ENCODE peak calls at places on chromosomes 16 and 17, in nine cellular contexts. T is lower lobe of right lung; C is CD4-positive, alpha-beta T cell; O is WERI-Rb-1; Q is OCI-LY7; U is transverse colon; R is pancreas; B is GM23338; X is stomach. S is an unnamed sample.

GRCh38 chr17:6643460-6644125 is 2.7 kb downstream of the TXNDC17 start:
- DNase-seq in U (no peak), O (no peak), X (no peak), T (no peak), R (no peak), Q (no peak), C (no peak), B (no peak), S (peak)

GRCh38 chr17:74271902-74272563 is 2.0 kb upstream of the DNAI2 start:
- DNase-seq in R (no peak), B (no peak), X (no peak), U (no peak), C (no peak), Q (no peak), O (no peak), T (peak), S (no peak)

GRCh38 chr17:10172241-10172741 is 26.1 kb downstream of the GAS7 start:
- DNase-seq in U (no peak), O (no peak), C (no peak), B (no peak), T (no peak), Q (no peak), R (no peak), X (no peak), S (no peak)

GRCh38 chr16:75421820-75422126 is 11.5 kb downstream of the CFDP1 start:
- DNase-seq in X (no peak), Q (no peak), R (no peak), B (no peak), U (no peak), C (no peak), T (no peak), O (no peak), S (no peak)

GRCh38 chr17:67575325-67575724 is 142.4 kb upstream of the NOL11 start:
- DNase-seq in T (no peak), B (no peak), Q (no peak), X (no peak), U (peak), C (no peak), R (no peak), O (peak), S (no peak)

GRCh38 chr17:74639704-74640142 is 16.2 kb upstream of the CD300E start:
- DNase-seq in C (no peak), O (no peak), B (no peak), Q (peak), U (no peak), X (no peak), R (no peak), T (peak), S (no peak)

GRCh38 chr16:54443352-54443751 is 156.8 kb upstream of the IRX3 start:
- DNase-seq in R (no peak), U (no peak), B (no peak), C (no peak), T (no peak), O (no peak), Q (no peak), X (no peak), S (no peak)

GRCh38 chr16:63617990-63618763 is 1503.7 kb downstream of the CDH11 start:
- DNase-seq in C (no peak), U (no peak), O (peak), T (no peak), Q (no peak), X (no peak), B (peak), R (peak), S (no peak)

GRCh38 chr16:56742030-56742984 is 12.4 kb downstream of the NUP93 start:
- DNase-seq in O (no peak), C (no peak), B (no peak), U (no peak), X (no peak), T (no peak), Q (no peak), R (no peak), S (peak)

GRCh38 chr16:28092721-28093382 is 29.3 kb upstream of the GSG1L start:
- DNase-seq in Q (no peak), B (peak), C (no peak), U (no peak), X (no peak), O (no peak), R (no peak), T (peak), S (no peak)

GRCh38 chr16:20774703-20775362 is 11.0 kb downstream of the ACSM3 start:
- DNase-seq in U (peak), R (peak), O (peak), X (peak), B (peak), T (peak), C (peak), Q (peak), S (peak)
- TF ChIP-seq CTCF in U (peak), R (peak), O (peak), X (peak), B (peak), T (peak), C (peak), Q (peak), S (peak)

GRCh38 chr17:11240041-11240801 is 792 bp upstream of the SHISA6 start:
- DNase-seq in O (peak), B (peak), T (no peak), C (no peak), U (peak), Q (no peak), R (peak), X (peak), S (no peak)
- TF ChIP-seq CTCF in O (peak), B (no peak), T (no peak), C (no peak), U (no peak), Q (no peak), R (no peak), X (no peak), S (no peak)

GRCh38 chr17:63222655-63223054 is 223.5 kb downstream of the CYB561 start:
- DNase-seq in T (no peak), B (peak), O (no peak), Q (no peak), C (no peak), X (no peak), U (no peak), R (no peak), S (no peak)
- TF ChIP-seq CTCF in T (no peak), B (no peak), O (no peak), Q (no peak), C (no peak), X (no peak), U (no peak), R (no peak), S (no peak)

GRCh38 chr16:47876494-47876893 is 279.3 kb downstream of the ABCC12 start:
- DNase-seq in R (no peak), B (no peak), C (no peak), U (no peak), Q (no peak), T (no peak), X (no peak), O (no peak), S (no peak)

GRCh38 chr16:47877166-47877565 is 278.6 kb downstream of the ABCC12 start:
- DNase-seq in O (no peak), X (no peak), U (no peak), C (no peak), B (no peak), Q (no peak), R (no peak), T (no peak), S (no peak)

GRCh38 chr16:47872228-47872627 is 283.6 kb downstream of the ABCC12 start:
- DNase-seq in X (no peak), C (no peak), B (no peak), O (no peak), Q (no peak), R (no peak), U (no peak), T (no peak), S (no peak)

GRCh38 chr16:47873434-47873833 is 282.4 kb downstream of the ABCC12 start:
- DNase-seq in T (no peak), O (peak), B (peak), X (no peak), U (no peak), R (no peak), C (no peak), Q (peak), S (no peak)
- TF ChIP-seq CTCF in T (no peak), O (peak), B (peak), X (no peak), U (no peak), R (no peak), C (no peak), Q (peak), S (peak)

GRCh38 chr17:80287806-80288579 is 27.3 kb downstream of the RNF213 start:
- DNase-seq in Q (no peak), B (no peak), C (no peak), R (no peak), T (peak), X (no peak), U (no peak), O (no peak), S (no peak)

GRCh38 chr17:80291691-80292487 is 31.2 kb downstream of the RNF213 start:
- DNase-seq in Q (no peak), U (no peak), T (peak), X (no peak), O (no peak), C (no peak), B (no peak), R (no peak), S (no peak)

GRCh38 chr17:80291260-80291659 is 30.6 kb downstream of the RNF213 start:
- DNase-seq in C (no peak), T (no peak), R (no peak), X (no peak), Q (no peak), B (no peak), O (no peak), U (no peak), S (no peak)

GRCh38 chr17:80290199-80290598 is 29.5 kb downstream of the RNF213 start:
- DNase-seq in X (no peak), R (no peak), U (no peak), Q (no peak), T (peak), B (no peak), C (no peak), O (no peak), S (no peak)

DNA sequence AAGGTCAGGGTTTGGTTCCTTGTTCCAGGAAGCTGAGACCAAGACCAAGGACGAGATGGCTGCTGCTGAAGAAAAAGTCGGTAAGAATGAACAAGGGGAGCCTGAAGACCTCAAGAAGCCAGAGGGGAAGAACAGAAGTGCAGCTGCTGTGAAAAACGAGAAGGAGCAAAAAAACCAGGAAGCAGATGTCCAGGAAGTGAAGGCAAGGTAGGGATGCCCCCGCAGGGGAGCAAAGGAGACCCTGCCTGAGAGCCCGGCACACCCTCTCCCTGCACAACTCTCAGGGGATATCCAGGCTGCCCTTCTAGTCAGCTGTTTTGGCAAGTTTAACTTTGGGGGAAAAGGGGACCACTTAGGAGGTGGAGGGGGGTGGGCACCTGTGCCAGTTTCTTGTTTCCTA is 29.0 kb downstream of the RNF213 start:
- DNase-seq in U (no peak), Q (no peak), B (no peak), R (no peak), T (peak), O (no peak), C (no peak), X (no peak), S (no peak)
- TF ChIP-seq CTCF in U (no peak), Q (no peak), B (no peak), R (no peak), T (no peak), O (no peak), C (no peak), X (no peak), S (no peak)

GRCh38 chr17:58210922-58211321 is 8.1 kb downstream of the MKS1 start:
- DNase-seq in U (no peak), X (no peak), Q (no peak), O (no peak), T (no peak), C (no peak), B (peak), R (no peak), S (no peak)
- TF ChIP-seq CTCF in U (no peak), X (no peak), Q (peak), O (peak), T (no peak), C (no peak), B (peak), R (no peak), S (no peak)

GRCh38 chr16:86865866-86866675 is 287.7 kb downstream of the FOXL1 start:
- DNase-seq in U (no peak), T (no peak), X (no peak), Q (no peak), C (no peak), R (no peak), B (no peak), O (no peak), S (no peak)
- TF ChIP-seq CTCF in U (no peak), T (no peak), X (no peak), Q (no peak), C (no peak), R (no peak), B (no peak), O (no peak), S (no peak)

GRCh38 chr16:50593410-50594139 is 45.4 kb downstream of the NKD1 start:
- DNase-seq in U (no peak), C (no peak), R (no peak), X (no peak), Q (no peak), O (peak), B (peak), T (no peak), S (no peak)
- TF ChIP-seq CTCF in U (peak), C (no peak), R (no peak), X (no peak), Q (peak), O (peak), B (peak), T (peak), S (peak)

DNA sequence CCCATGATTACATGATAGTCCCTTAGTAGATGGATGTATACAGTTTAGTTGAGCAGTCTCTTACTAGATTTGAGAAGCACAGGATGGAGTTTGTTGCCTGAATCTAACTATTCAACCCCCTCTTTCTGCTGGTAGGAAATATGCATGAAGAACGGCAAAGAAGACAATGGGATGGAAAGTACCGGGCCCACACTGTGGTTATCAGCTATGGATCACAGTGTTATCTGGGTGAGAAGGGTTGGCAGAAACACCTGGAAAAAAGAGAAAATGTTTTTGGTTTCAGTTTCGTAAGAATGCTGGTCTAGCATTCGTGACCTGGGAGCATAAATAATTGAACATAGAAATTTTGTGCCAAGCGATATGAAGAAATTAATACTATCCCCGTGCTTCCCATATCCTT is 53.1 kb downstream of the ANKFN1 start:
- DNase-seq in R (no peak), X (no peak), B (no peak), C (no peak), T (no peak), O (no peak), U (no peak), Q (no peak), S (no peak)
- TF ChIP-seq CTCF in R (no peak), X (no peak), B (no peak), C (no peak), T (no peak), O (no peak), U (no peak), Q (no peak), S (no peak)

DNA sequence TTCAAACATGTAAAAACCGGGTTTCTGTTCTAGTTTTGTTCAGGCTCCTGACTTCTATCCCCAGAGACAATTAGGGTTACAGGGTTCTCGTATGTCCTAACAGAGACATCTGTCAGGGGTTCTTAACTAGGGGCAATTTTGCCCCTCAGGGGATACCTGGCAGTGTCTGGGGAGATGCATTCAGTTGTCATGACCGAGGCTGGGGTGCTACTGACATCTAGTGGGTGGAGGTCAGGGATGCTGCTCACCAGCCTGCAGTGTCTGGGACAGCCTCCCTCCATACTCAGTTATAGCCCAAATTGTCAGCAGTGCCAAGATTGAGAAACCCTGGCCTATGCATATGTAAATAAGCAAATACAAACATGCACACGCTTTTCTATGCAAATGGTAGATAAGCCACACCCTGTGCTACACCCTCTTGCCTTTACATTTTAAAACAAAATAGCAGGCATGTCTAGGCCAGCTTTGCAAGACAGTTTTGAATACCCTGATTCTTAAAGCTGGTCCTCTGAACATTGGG is 37.4 kb downstream of the CLEC16A start:
- DNase-seq in T (no peak), Q (peak), R (no peak), O (peak), X (no peak), U (no peak), B (peak), C (peak), S (no peak)
- TF ChIP-seq CTCF in T (peak), Q (peak), R (no peak), O (peak), X (no peak), U (peak), B (peak), C (no peak), S (peak)